ENCODE peak calls at places on chromosomes 3 and 15, in four cellular contexts. F, P, E and Y are unnamed samples.

GRCh38 chr3:176349706-176350105 is 847.6 kb downstream of the TBL1XR1 start:
- DNase-seq in F (no peak), P (no peak), E (no peak), Y (no peak)

GRCh38 chr15:75809986-75810750 is 33.1 kb upstream of the UBE2Q2 start:
- DNase-seq in F (peak; percentile 44), P (peak; percentile 25), E (peak; percentile 52), Y (peak; percentile 54)

GRCh38 chr15:67144609-67145306 is 79.4 kb downstream of the SMAD3 start:
- DNase-seq in F (no peak), P (no peak), E (no peak), Y (peak; percentile 41)

GRCh38 chr3:108091498-108092259 is 848 bp upstream of the CD47 start:
- DNase-seq in F (no peak), P (peak; percentile 25), E (peak; percentile 6), Y (peak; percentile 30)

GRCh38 chr3:187989458-187990153 is 164.4 kb upstream of the LPP start:
- DNase-seq in F (peak; percentile 48), P (no peak), E (no peak), Y (no peak)

GRCh38 chr3:109265300-109265699 is 51.0 kb downstream of the DPPA2 start:
- DNase-seq in F (no peak), P (no peak), E (peak; percentile 23), Y (no peak)

GRCh38 chr3:69231929-69232437 is 109.6 kb upstream of the LMOD3 start:
- DNase-seq in F (peak; percentile 18), P (peak; percentile 38), E (no peak), Y (peak; percentile 60)

GRCh38 chr15:74134387-74135027 is 4.1 kb downstream of the ISLR2 start:
- DNase-seq in F (peak; percentile 78), P (peak; percentile 54), E (peak; percentile 47), Y (peak; percentile 61)

GRCh38 chr3:128187495-128187894 is 34.2 kb downstream of the EEFSEC start:
- DNase-seq in F (no peak), P (no peak), E (no peak), Y (no peak)

GRCh38 chr3:171427771-171428320 is 32.4 kb downstream of the TNIK start:
- DNase-seq in F (no peak), P (no peak), E (no peak), Y (no peak)

GRCh38 chr15:70559223-70559823 is 204.0 kb downstream of the UACA start:
- DNase-seq in F (peak; percentile 28), P (peak; percentile 30), E (peak; percentile 53), Y (peak; percentile 34)

GRCh38 chr15:41341519-41341918 is 8.8 kb downstream of the NUSAP1 start:
- DNase-seq in F (no peak), P (no peak), E (no peak), Y (no peak)

GRCh38 chr15:28133281-28133680 is 34.2 kb upstream of the OCA2 start:
- DNase-seq in F (no peak), P (no peak), E (no peak), Y (no peak)

GRCh38 chr3:105867690-105868449 is 942 bp downstream of the CBLB start:
- DNase-seq in F (no peak), P (no peak), E (no peak), Y (no peak)

GRCh38 chr15:100108846-100109245 is 232.9 kb downstream of the ADAMTS17 start:
- DNase-seq in F (no peak), P (no peak), E (no peak), Y (no peak)

GRCh38 chr3:22594990-22595389 is 608.1 kb upstream of the UBE2E2 start:
- DNase-seq in F (no peak), P (no peak), E (no peak), Y (no peak)

GRCh38 chr3:89216021-89216739 is 108.8 kb downstream of the EPHA3 start:
- DNase-seq in F (no peak), P (no peak), E (no peak), Y (no peak)

GRCh38 chr3:39147711-39148115 is 5.7 kb downstream of the CSRNP1 start:
- DNase-seq in F (no peak), P (peak; percentile 37), E (peak; percentile 54), Y (peak; percentile 63)

GRCh38 chr15:99253381-99254090 is 2.3 kb downstream of the LRRC28 start:
- DNase-seq in F (no peak), P (no peak), E (no peak), Y (no peak)

GRCh38 chr15:26179906-26180305 is 316.8 kb upstream of the ATP10A start:
- DNase-seq in F (peak; percentile 59), P (no peak), E (no peak), Y (peak; percentile 23)

GRCh38 chr15:45631831-45632230 is 3.0 kb upstream of the SQOR start:
- DNase-seq in F (no peak), P (no peak), E (no peak), Y (no peak)

GRCh38 chr3:187880438-187880837 is 135.2 kb upstream of the BCL6 start:
- DNase-seq in F (no peak), P (no peak), E (no peak), Y (no peak)

GRCh38 chr15:29568840-29569532 is 253.3 kb downstream of the TJP1 start:
- DNase-seq in F (peak; percentile 64), P (peak; percentile 80), E (no peak), Y (peak; percentile 58)

GRCh38 chr3:151236316-151236715 is 33.3 kb upstream of the GPR171 start:
- DNase-seq in F (no peak), P (no peak), E (no peak), Y (no peak)

GRCh38 chr15:65971741-65971995 is 102.4 kb downstream of the RAB11A start:
- DNase-seq in F (no peak), P (no peak), E (no peak), Y (no peak)

GRCh38 chr3:48472673-48472922 is 26.1 kb downstream of the ATRIP start:
- DNase-seq in F (no peak), P (peak; percentile 63), E (no peak), Y (no peak)

GRCh38 chr15:93102211-93102610 is 13.2 kb upstream of the RGMA start:
- DNase-seq in F (no peak), P (no peak), E (no peak), Y (no peak)

DNA sequence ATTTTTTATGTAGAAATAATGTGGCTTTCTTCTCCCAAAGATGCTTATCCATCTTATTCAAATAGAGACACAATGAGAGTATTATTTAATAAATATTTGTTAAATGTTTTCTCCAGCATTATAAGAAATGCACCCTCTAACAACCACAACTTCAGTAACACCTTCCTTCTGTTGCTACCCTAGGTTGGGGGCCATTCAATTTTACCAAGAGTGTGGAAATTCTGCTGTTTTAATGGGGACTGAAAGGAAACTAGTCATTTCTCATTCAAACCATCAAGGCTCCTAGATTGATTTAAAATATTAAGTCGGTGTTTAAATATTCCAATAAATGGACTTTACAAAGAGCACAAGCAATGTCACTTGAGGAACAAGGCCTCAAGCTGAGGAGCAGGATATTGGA is 7.6 kb downstream of the ONECUT1 start:
- DNase-seq in F (no peak), P (no peak), E (no peak), Y (no peak)
- H3K4me1 ChIP-seq in F (peaks cover 16% of the 10 kb centered on the region), P (no peaks in the 10 kb centered on the region), E (peaks cover 13% of the 10 kb centered on the region), Y (peaks cover 17% of the 10 kb centered on the region)

DNA sequence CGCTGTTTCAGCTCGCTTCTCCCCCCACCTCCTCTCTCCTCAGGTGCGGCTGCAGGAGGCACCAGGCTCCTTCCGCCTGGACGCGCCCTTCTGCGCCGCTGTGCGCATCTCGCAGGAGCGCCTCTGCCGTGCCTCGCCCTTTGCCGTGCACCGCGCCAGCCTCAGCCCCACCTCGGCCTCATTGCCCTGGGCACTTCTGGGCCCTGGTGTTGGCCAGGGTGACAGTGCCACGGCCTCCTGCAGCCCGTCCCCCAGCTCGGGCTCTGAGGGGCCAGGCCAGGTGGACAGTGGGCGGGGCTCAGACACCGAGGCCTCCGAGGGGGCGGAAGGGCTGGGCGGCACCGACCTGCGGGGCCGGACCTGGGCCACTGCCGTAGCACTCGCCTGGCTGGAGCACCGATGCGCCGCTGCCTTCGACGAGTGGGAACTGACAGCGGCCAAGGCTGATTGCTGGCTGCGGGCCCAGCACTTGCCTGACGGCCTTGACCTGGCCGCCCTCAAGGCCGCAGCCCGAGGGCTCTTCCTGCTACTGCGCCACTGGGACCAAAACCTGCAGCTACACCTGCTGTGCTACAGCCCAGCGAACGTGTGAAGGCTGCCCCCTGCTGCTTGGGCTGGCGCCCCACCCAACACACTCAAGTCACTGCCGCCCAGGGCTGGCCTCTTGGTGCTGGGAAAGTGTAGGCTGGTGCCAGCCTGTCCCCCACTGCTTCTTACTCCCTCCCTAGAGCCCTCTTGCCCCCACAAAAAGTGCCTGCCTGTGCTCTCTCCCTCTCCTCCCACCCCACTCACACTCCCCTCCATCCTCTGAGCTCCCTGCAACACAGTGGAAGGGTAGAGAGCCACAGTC is 7.1 kb downstream of the ALG3 start:
- DNase-seq in F (peak; percentile 45), P (peak; percentile 78), E (peak; percentile 87), Y (peak; percentile 63)
- TF ChIP-seq CTCF in F (peak; percentile 58), P (peak; percentile 61), E (peak; percentile 78), Y (peak; percentile 32)

GRCh38 chr3:149820183-149820582 is 7.2 kb downstream of the RNF13 start:
- DNase-seq in F (no peak), P (no peak), E (no peak), Y (no peak)
- H3K4me1 ChIP-seq in F (no peaks in the 10 kb centered on the region), P (no peaks in the 10 kb centered on the region), E (peaks cover 39% of the 10 kb centered on the region), Y (peaks cover 5% of the 10 kb centered on the region)

DNA sequence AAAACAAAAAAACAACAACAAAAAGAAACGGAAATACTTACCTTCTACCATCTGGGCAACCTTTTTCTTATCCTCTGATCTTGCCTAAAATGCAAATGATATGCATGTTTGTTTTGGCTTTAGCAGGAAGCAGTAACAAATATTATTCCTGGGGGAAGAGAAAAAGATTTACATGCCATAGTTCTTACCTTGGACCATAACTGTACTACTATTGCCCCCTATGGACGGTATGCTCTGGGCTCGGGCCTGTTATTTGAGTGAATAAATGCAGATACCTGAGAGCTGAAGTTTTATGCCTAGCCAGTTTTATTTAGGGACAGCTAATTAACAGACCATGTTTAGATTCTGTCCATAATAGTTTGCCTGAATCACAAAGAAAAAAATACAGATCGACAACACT is 12.6 kb upstream of the STARD5 start:
- DNase-seq in F (no peak), P (no peak), E (peak; percentile 12), Y (no peak)
- TF ChIP-seq CTCF in F (peak; percentile 56), P (peak; percentile 13), E (no peak), Y (peak; percentile 21)

GRCh38 chr15:31373096-31373865 is 46.6 kb downstream of the KLF13 start:
- DNase-seq in F (no peak), P (no peak), E (no peak), Y (no peak)

GRCh38 chr15:31372635-31373091 is 46.0 kb downstream of the KLF13 start:
- DNase-seq in F (peak; percentile 46), P (no peak), E (peak; percentile 72), Y (peak; percentile 43)

GRCh38 chr15:31374489-31374888 is 47.9 kb downstream of the KLF13 start:
- DNase-seq in F (no peak), P (peak; percentile 80), E (peak; percentile 26), Y (no peak)

GRCh38 chr15:31374986-31375385 is 48.4 kb downstream of the KLF13 start:
- DNase-seq in F (no peak), P (no peak), E (no peak), Y (no peak)

DNA sequence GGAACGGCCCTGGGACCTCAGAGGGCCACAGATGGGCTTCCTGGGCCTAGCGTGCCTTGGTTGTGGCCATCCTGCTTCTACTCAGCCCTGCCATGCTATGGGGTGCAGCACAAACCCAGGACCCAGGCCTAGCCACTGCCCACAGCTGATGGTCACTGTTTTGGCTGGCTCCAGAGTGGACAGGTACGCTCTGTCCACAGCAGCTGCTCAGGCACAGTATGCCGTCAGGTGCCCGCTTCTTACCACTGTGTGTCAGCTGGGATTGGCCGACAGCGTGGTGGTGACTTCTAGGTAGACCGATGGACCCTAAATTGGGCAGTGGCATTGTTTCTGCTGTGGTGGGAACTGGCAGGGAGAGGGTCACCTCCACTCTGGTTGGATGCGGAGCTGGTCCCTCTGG is 47.3 kb downstream of the KLF13 start:
- DNase-seq in F (no peak), P (no peak), E (no peak), Y (no peak)
- H3K4me1 ChIP-seq in F (peaks cover 16% of the 10 kb centered on the region), P (peaks cover 18% of the 10 kb centered on the region), E (peaks cover 34% of the 10 kb centered on the region), Y (peaks cover 6% of the 10 kb centered on the region)